ENCODE peak calls at places on chromosomes 2 and 18, in seven cellular contexts. X is SK-N-SH, O is K562, U is HCT116, I is HepG2, D is GM12878, G is H1. C is an unnamed sample.

GRCh38 chr18:9022397-9023170 is 79.9 kb upstream of the NDUFV2 start:
- DNase-seq in D (no peak), O (no peak), U (no peak), X (no peak), G (no peak), I (no peak), C (no peak)

GRCh38 chr2:240579071-240579762 is 7.3 kb upstream of the CAPN10 start:
- DNase-seq in D (no peak), U (no peak), G (no peak), X (no peak), I (no peak), O (no peak), C (no peak)

GRCh38 chr18:28159055-28159454 is 17.9 kb downstream of the CDH2 start:
- DNase-seq in X (no peak), D (no peak), G (no peak), O (no peak), I (no peak), U (no peak), C (no peak)

GRCh38 chr18:10841203-10841602 is 308.2 kb downstream of the PIEZO2 start:
- DNase-seq in I (no peak), D (no peak), U (no peak), G (no peak), O (no peak), X (no peak), C (no peak)

GRCh38 chr2:20526666-20527065 is 79.8 kb downstream of the RHOB start:
- DNase-seq in O (no peak), X (peak), G (no peak), U (no peak), D (no peak), I (no peak), C (no peak)

GRCh38 chr2:131058905-131059304 is 34.4 kb downstream of the FAM168B start:
- DNase-seq in I (no peak), G (no peak), X (no peak), U (no peak), D (no peak), O (no peak), C (no peak)

GRCh38 chr2:208595386-208596275 is 189.0 kb downstream of the PTH2R start:
- DNase-seq in X (no peak), G (no peak), O (peak), D (no peak), I (no peak), U (peak), C (no peak)

GRCh38 chr2:96336873-96337272 is 1.3 kb downstream of the NCAPH start:
- DNase-seq in X (no peak), D (no peak), I (no peak), U (no peak), G (no peak), O (no peak), C (no peak)

GRCh38 chr2:158618859-158619490 is 162.2 kb downstream of the PKP4 start:
- DNase-seq in G (no peak), X (no peak), U (no peak), O (no peak), D (no peak), I (peak), C (no peak)

GRCh38 chr2:211349031-211349430 is 792.6 kb downstream of the CPS1 start:
- DNase-seq in O (no peak), I (no peak), X (no peak), D (no peak), U (no peak), G (no peak), C (no peak)

GRCh38 chr2:132496566-132496965 is 80.0 kb downstream of the GPR39 start:
- DNase-seq in I (no peak), X (peak), D (no peak), O (no peak), U (no peak), G (no peak), C (no peak)

GRCh38 chr2:173415663-173416469 is 61.2 kb downstream of the CDCA7 start:
- DNase-seq in O (no peak), X (no peak), U (no peak), D (no peak), I (no peak), G (no peak), C (no peak)

GRCh38 chr2:148867079-148867769 is 7.8 kb upstream of the KIF5C start:
- DNase-seq in D (no peak), U (no peak), G (no peak), O (no peak), I (no peak), X (no peak), C (no peak)

GRCh38 chr2:137207030-137207429 is 441.7 kb downstream of the THSD7B start:
- DNase-seq in O (no peak), D (no peak), X (no peak), U (no peak), I (no peak), G (no peak), C (no peak)

GRCh38 chr2:137208361-137208973 is 443.1 kb downstream of the THSD7B start:
- DNase-seq in O (no peak), X (no peak), I (peak), U (no peak), D (no peak), G (no peak), C (no peak)

GRCh38 chr2:137211761-137212160 is 446.4 kb downstream of the THSD7B start:
- DNase-seq in I (no peak), O (no peak), D (no peak), G (no peak), U (no peak), X (no peak), C (no peak)

GRCh38 chr2:137206064-137206463 is 440.7 kb downstream of the THSD7B start:
- DNase-seq in U (no peak), D (no peak), G (no peak), O (no peak), I (no peak), X (no peak), C (no peak)

DNA sequence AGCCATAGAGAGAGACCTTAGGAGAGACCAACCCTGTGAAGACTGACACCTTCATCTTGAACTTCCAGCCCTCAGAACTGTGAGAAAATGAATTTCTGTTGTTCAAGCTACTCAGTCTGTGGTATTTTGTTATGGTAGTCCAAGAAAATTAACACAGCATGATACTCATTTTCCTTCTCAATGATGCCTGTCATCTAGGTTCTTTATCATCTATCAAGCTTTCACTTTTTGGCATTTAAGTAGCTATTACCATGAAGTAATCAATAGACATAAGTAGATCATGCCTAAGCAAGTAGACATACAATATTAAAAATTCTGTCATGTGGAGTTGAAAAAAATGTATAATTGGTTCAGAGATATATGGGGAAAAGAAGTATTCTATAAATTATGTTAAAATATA is 444.7 kb downstream of the THSD7B start:
- DNase-seq in U (no peak), I (no peak), G (no peak), O (no peak), D (no peak), X (no peak), C (no peak)
- H3K4me3 ChIP-seq in U (no peak), I (no peak), G (no peak), O (no peak), D (no peak), X (no peak), C (no peak)

DNA sequence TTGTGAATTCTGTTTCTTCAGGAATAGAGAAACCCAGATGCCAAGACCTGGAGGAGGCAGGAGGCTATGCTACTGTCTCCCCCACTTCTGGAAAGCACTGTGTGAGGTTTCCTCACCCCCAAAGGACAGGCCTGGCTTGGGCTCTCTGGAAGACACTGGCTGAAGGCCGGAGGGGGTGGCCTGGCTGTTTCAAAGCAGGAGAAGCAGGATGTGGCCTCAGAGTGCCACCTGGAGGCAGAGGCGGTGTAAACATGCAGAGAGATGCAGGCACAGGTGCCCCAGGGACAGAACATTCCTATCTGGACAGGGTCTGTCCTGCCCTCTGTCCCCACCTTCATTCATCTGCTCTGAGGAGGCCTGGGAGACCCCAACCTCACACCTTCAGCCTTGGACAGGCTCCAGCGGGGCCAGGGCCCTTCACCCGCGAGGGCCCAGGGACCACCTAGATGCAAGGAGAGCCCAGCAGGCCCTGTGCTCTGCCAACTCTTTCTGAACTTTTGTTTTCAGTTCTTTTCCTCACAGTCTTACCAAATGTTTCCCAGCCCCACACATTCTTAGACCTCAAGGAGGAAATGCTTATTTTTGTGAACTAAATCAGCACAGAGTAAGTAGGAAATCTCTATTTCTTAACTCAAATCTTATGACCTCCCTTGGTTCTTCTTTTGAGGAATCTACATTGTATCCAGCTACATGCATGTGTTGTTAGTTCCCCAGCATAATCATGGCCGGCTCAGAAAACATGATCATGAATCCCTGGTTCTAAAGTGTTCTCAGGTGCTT is 79.2 kb downstream of the LONRF2 start:
- DNase-seq in U (peak), I (peak), O (peak), G (no peak), X (peak), D (no peak), C (peak)
- TF ChIP-seq SIN3A in U (no peak), I (no peak), O (no peak), G (no peak), X (no peak), D (no peak), C (no peak)

DNA sequence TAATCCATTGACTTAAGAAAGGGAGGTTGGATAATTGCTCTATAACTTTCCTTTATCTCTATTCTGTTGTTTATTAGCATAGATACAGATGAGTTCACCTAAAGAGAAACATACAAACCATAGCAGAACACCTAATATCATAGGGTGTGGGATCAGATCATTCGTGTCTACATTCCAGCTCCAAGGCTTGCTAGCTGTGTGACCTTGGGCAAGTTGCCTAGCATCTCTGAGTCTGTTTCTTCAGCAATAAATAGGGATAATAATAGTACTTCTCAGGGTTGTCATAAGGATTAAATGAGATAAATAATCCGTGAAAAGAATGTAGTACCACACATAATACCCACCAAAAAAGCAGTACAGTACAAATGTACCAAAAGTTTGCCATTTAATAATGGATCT is 126.2 kb downstream of the PLB1 start:
- DNase-seq in I (no peak), U (no peak), D (no peak), X (no peak), G (no peak), O (no peak), C (no peak)
- H3K4me3 ChIP-seq in I (peak), U (no peak), D (no peak), X (no peak), G (no peak), O (no peak), C (no peak)

GRCh38 chr18:44837491-44838185 is 156.9 kb downstream of the SETBP1 start:
- DNase-seq in I (no peak), G (no peak), X (no peak), O (no peak), U (no peak), D (no peak), C (no peak)

GRCh38 chr18:44839239-44839666 is 158.6 kb downstream of the SETBP1 start:
- DNase-seq in D (peak), O (peak), G (no peak), X (no peak), U (no peak), I (no peak), C (no peak)

GRCh38 chr18:44840053-44840826 is 159.6 kb downstream of the SETBP1 start:
- DNase-seq in D (no peak), X (no peak), U (no peak), G (no peak), O (no peak), I (no peak), C (no peak)

GRCh38 chr18:44834867-44835469 is 154.3 kb downstream of the SETBP1 start:
- DNase-seq in G (no peak), U (no peak), O (peak), X (no peak), I (no peak), D (no peak), C (no peak)

DNA sequence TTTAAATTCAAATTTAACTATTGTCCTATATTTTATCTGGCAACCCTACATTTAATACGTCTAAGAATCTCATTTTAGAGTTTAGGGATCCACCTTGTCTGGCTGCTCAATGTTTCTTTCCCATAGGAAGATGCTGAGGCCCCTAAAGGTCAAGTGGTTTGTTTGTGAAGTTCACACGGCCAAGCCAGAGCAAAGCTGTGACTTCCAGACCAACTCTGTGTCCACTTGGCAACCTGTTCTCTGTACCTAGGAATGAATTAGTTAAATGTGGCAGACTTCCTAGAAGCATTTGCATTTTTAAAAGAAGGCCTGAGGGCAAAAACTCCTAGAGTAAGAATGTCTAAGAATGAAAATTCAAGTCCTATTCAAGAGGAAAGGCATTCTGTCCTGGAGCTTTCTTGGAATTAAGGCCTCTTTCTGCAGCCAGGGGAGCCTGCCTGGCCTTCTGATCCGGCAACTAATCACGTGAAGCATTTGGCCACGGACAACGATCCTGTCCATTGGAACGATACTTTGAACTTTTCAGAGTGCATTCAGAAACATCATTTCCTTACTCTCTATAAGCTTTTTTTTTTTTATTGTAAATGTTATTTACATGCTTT is 155.0 kb downstream of the SETBP1 start:
- DNase-seq in D (no peak), G (no peak), U (no peak), O (no peak), X (no peak), I (no peak), C (no peak)
- TF ChIP-seq SIN3A in D (no peak), G (no peak), U (no peak), O (no peak), X (no peak), I (no peak), C (no peak)

C was measured in Panc1.